ENCODE peak calls at places on chromosomes 2 and 18, in four cellular contexts. One of them, this sample, is unnamed.

GRCh38 chr2:104704846-104705245 is 149.1 kb upstream of the POU3F3 start:
- DNase-seq in activated gamma-delta T cell treated with Interleukin-2 at 50 U/mL for 16 hours: no peak
- DNase-seq in NCI-H1694 treated with DMSO at 0.1 percent for 48 hours: no peak
- DNase-seq in GM03348: no peak
- DNase-seq in this sample: no peak

GRCh38 chr2:165113414-165113813 is 90.4 kb downstream of the SCN3A start:
- DNase-seq in activated gamma-delta T cell treated with Interleukin-2 at 50 U/mL for 16 hours: no peak
- DNase-seq in NCI-H1694 treated with DMSO at 0.1 percent for 48 hours: peak
- DNase-seq in GM03348: no peak
- DNase-seq in this sample: no peak

GRCh38 chr2:20490300-20491181 is 43.7 kb downstream of the RHOB start:
- DNase-seq in activated gamma-delta T cell treated with Interleukin-2 at 50 U/mL for 16 hours: no peak
- DNase-seq in NCI-H1694 treated with DMSO at 0.1 percent for 48 hours: no peak
- DNase-seq in GM03348: peak
- DNase-seq in this sample: no peak

GRCh38 chr2:226080323-226080722 is 680.8 kb downstream of the NYAP2 start:
- DNase-seq in activated gamma-delta T cell treated with Interleukin-2 at 50 U/mL for 16 hours: no peak
- DNase-seq in NCI-H1694 treated with DMSO at 0.1 percent for 48 hours: no peak
- DNase-seq in GM03348: peak
- DNase-seq in this sample: peak

GRCh38 chr2:53632714-53633113 is 134.9 kb upstream of the CHAC2 start:
- DNase-seq in activated gamma-delta T cell treated with Interleukin-2 at 50 U/mL for 16 hours: no peak
- DNase-seq in NCI-H1694 treated with DMSO at 0.1 percent for 48 hours: no peak
- DNase-seq in GM03348: peak
- DNase-seq in this sample: no peak

GRCh38 chr2:222257645-222258044 is 41.2 kb downstream of the PAX3 start:
- DNase-seq in activated gamma-delta T cell treated with Interleukin-2 at 50 U/mL for 16 hours: no peak
- DNase-seq in NCI-H1694 treated with DMSO at 0.1 percent for 48 hours: no peak
- DNase-seq in GM03348: no peak
- DNase-seq in this sample: no peak

GRCh38 chr18:5649439-5649838 is 105.6 kb upstream of the EPB41L3 start:
- DNase-seq in activated gamma-delta T cell treated with Interleukin-2 at 50 U/mL for 16 hours: no peak
- DNase-seq in NCI-H1694 treated with DMSO at 0.1 percent for 48 hours: no peak
- DNase-seq in GM03348: no peak
- DNase-seq in this sample: no peak

GRCh38 chr2:3001595-3002184 is 375.9 kb downstream of the EIPR1 start:
- DNase-seq in activated gamma-delta T cell treated with Interleukin-2 at 50 U/mL for 16 hours: no peak
- DNase-seq in NCI-H1694 treated with DMSO at 0.1 percent for 48 hours: no peak
- DNase-seq in GM03348: peak
- DNase-seq in this sample: no peak

GRCh38 chr18:26963292-26963691 is 97.8 kb upstream of the AQP4 start:
- DNase-seq in activated gamma-delta T cell treated with Interleukin-2 at 50 U/mL for 16 hours: no peak
- DNase-seq in NCI-H1694 treated with DMSO at 0.1 percent for 48 hours: no peak
- DNase-seq in GM03348: no peak
- DNase-seq in this sample: no peak

GRCh38 chr2:13230221-13230620 is 513.5 kb downstream of the TRIB2 start:
- DNase-seq in activated gamma-delta T cell treated with Interleukin-2 at 50 U/mL for 16 hours: no peak
- DNase-seq in NCI-H1694 treated with DMSO at 0.1 percent for 48 hours: no peak
- DNase-seq in GM03348: no peak
- DNase-seq in this sample: no peak

GRCh38 chr2:1633936-1634587 is 110.3 kb downstream of the PXDN start:
- DNase-seq in activated gamma-delta T cell treated with Interleukin-2 at 50 U/mL for 16 hours: no peak
- DNase-seq in NCI-H1694 treated with DMSO at 0.1 percent for 48 hours: no peak
- DNase-seq in GM03348: no peak
- DNase-seq in this sample: no peak

GRCh38 chr18:62487161-62487560 is 35.7 kb upstream of the ZCCHC2 start:
- DNase-seq in activated gamma-delta T cell treated with Interleukin-2 at 50 U/mL for 16 hours: no peak
- DNase-seq in NCI-H1694 treated with DMSO at 0.1 percent for 48 hours: no peak
- DNase-seq in GM03348: no peak
- DNase-seq in this sample: no peak

GRCh38 chr18:68083776-68084175 is 567.3 kb upstream of the DSEL start:
- DNase-seq in activated gamma-delta T cell treated with Interleukin-2 at 50 U/mL for 16 hours: no peak
- DNase-seq in NCI-H1694 treated with DMSO at 0.1 percent for 48 hours: no peak
- DNase-seq in GM03348: no peak
- DNase-seq in this sample: no peak

GRCh38 chr2:105092797-105093196 is 54.9 kb downstream of the MRPS9 start:
- DNase-seq in activated gamma-delta T cell treated with Interleukin-2 at 50 U/mL for 16 hours: no peak
- DNase-seq in NCI-H1694 treated with DMSO at 0.1 percent for 48 hours: no peak
- DNase-seq in GM03348: no peak
- DNase-seq in this sample: no peak

GRCh38 chr2:36464006-36464721 is 108.6 kb downstream of the CRIM1 start:
- DNase-seq in activated gamma-delta T cell treated with Interleukin-2 at 50 U/mL for 16 hours: no peak
- DNase-seq in NCI-H1694 treated with DMSO at 0.1 percent for 48 hours: no peak
- DNase-seq in GM03348: no peak
- DNase-seq in this sample: no peak

GRCh38 chr2:201831469-201831868 is 25.1 kb downstream of the CDK15 start:
- DNase-seq in activated gamma-delta T cell treated with Interleukin-2 at 50 U/mL for 16 hours: no peak
- DNase-seq in NCI-H1694 treated with DMSO at 0.1 percent for 48 hours: no peak
- DNase-seq in GM03348: peak
- DNase-seq in this sample: peak

GRCh38 chr18:74381621-74382350 is 66.1 kb downstream of the C18orf63 start:
- DNase-seq in activated gamma-delta T cell treated with Interleukin-2 at 50 U/mL for 16 hours: no peak
- DNase-seq in NCI-H1694 treated with DMSO at 0.1 percent for 48 hours: no peak
- DNase-seq in GM03348: no peak
- DNase-seq in this sample: no peak

GRCh38 chr2:43032248-43032893 is 194.0 kb downstream of the ZFP36L2 start:
- DNase-seq in activated gamma-delta T cell treated with Interleukin-2 at 50 U/mL for 16 hours: no peak
- DNase-seq in NCI-H1694 treated with DMSO at 0.1 percent for 48 hours: no peak
- DNase-seq in GM03348: no peak
- DNase-seq in this sample: no peak

GRCh38 chr2:160464996-160465395 is 28.6 kb downstream of the RBMS1 start:
- DNase-seq in activated gamma-delta T cell treated with Interleukin-2 at 50 U/mL for 16 hours: no peak
- DNase-seq in NCI-H1694 treated with DMSO at 0.1 percent for 48 hours: no peak
- DNase-seq in GM03348: no peak
- DNase-seq in this sample: no peak

GRCh38 chr2:224938670-224939309 is 103.5 kb downstream of the DOCK10 start:
- DNase-seq in activated gamma-delta T cell treated with Interleukin-2 at 50 U/mL for 16 hours: no peak
- DNase-seq in NCI-H1694 treated with DMSO at 0.1 percent for 48 hours: no peak
- DNase-seq in GM03348: no peak
- DNase-seq in this sample: no peak

GRCh38 chr2:152465541-152465940 is 130.6 kb downstream of the FMNL2 start:
- DNase-seq in activated gamma-delta T cell treated with Interleukin-2 at 50 U/mL for 16 hours: no peak
- DNase-seq in NCI-H1694 treated with DMSO at 0.1 percent for 48 hours: no peak
- DNase-seq in GM03348: no peak
- DNase-seq in this sample: no peak

GRCh38 chr2:195343942-195344530 is 313.0 kb upstream of the SLC39A10 start:
- DNase-seq in activated gamma-delta T cell treated with Interleukin-2 at 50 U/mL for 16 hours: no peak
- DNase-seq in NCI-H1694 treated with DMSO at 0.1 percent for 48 hours: no peak
- DNase-seq in GM03348: peak
- DNase-seq in this sample: peak

GRCh38 chr2:135573620-135574019 is 42.3 kb downstream of the R3HDM1 start:
- DNase-seq in activated gamma-delta T cell treated with Interleukin-2 at 50 U/mL for 16 hours: no peak
- DNase-seq in NCI-H1694 treated with DMSO at 0.1 percent for 48 hours: no peak
- DNase-seq in GM03348: no peak
- DNase-seq in this sample: no peak

GRCh38 chr2:75548036-75548573 is 12.6 kb downstream of the EVA1A start:
- DNase-seq in activated gamma-delta T cell treated with Interleukin-2 at 50 U/mL for 16 hours: no peak
- DNase-seq in NCI-H1694 treated with DMSO at 0.1 percent for 48 hours: no peak
- DNase-seq in GM03348: no peak
- DNase-seq in this sample: no peak

GRCh38 chr2:71253476-71253875 is 26.6 kb upstream of the PAIP2B start:
- DNase-seq in activated gamma-delta T cell treated with Interleukin-2 at 50 U/mL for 16 hours: no peak
- DNase-seq in NCI-H1694 treated with DMSO at 0.1 percent for 48 hours: no peak
- DNase-seq in GM03348: no peak
- DNase-seq in this sample: no peak

GRCh38 chr2:25512707-25513106 is 160.7 kb downstream of the DTNB start:
- DNase-seq in activated gamma-delta T cell treated with Interleukin-2 at 50 U/mL for 16 hours: no peak
- DNase-seq in NCI-H1694 treated with DMSO at 0.1 percent for 48 hours: no peak
- DNase-seq in GM03348: no peak
- DNase-seq in this sample: no peak

This sample was measured in AG08396.